ENCODE peak calls at places on chromosome 1, in eight cellular contexts. One of them, this sample, is unnamed.
A peak's percentile ranks its signal among the peaks of the same experiment; 100 is the strongest.

GRCh38 chr1:192983349-192983980 is 75.7 kb downstream of the UCHL5 start:
- DNase-seq in H9: no peak
- DNase-seq in SK-N-SH: no peak
- DNase-seq in fibroblast of lung: no peak
- DNase-seq in IMR-90: peak; percentile 6
- DNase-seq in GM23338: no peak
- DNase-seq in PC-3: peak; percentile 67
- DNase-seq in mesenchymal stem cell: no peak
- DNase-seq in this sample: no peak

GRCh38 chr1:145963218-145964019 is 956 bp downstream of the ANKRD34A start:
- DNase-seq in H9: no peak
- DNase-seq in SK-N-SH: no peak
- DNase-seq in fibroblast of lung: no peak
- DNase-seq in IMR-90: peak; percentile 85
- DNase-seq in GM23338: no peak
- DNase-seq in PC-3: peak; percentile 83
- DNase-seq in mesenchymal stem cell: peak; percentile 70
- DNase-seq in this sample: no peak

GRCh38 chr1:37031871-37032270 is 2.4 kb downstream of the GRIK3 start:
- DNase-seq in H9: no peak
- DNase-seq in SK-N-SH: no peak
- DNase-seq in fibroblast of lung: no peak
- DNase-seq in IMR-90: no peak
- DNase-seq in GM23338: no peak
- DNase-seq in PC-3: no peak
- DNase-seq in mesenchymal stem cell: no peak
- DNase-seq in this sample: no peak

GRCh38 chr1:186494832-186495271 is 33.9 kb upstream of the PDC start:
- DNase-seq in H9: no peak
- DNase-seq in SK-N-SH: no peak
- DNase-seq in fibroblast of lung: no peak
- DNase-seq in IMR-90: no peak
- DNase-seq in GM23338: no peak
- DNase-seq in PC-3: peak; percentile 64
- DNase-seq in mesenchymal stem cell: no peak
- DNase-seq in this sample: no peak

GRCh38 chr1:197486948-197487347 is 218.9 kb downstream of the CRB1 start:
- DNase-seq in H9: no peak
- DNase-seq in SK-N-SH: no peak
- DNase-seq in fibroblast of lung: peak; percentile 17
- DNase-seq in IMR-90: peak; percentile 18
- DNase-seq in GM23338: no peak
- DNase-seq in PC-3: no peak
- DNase-seq in mesenchymal stem cell: peak; percentile 34
- DNase-seq in this sample: no peak

GRCh38 chr1:147853391-147853790 is 49.2 kb upstream of the GJA8 start:
- DNase-seq in H9: no peak
- DNase-seq in SK-N-SH: no peak
- DNase-seq in fibroblast of lung: no peak
- DNase-seq in IMR-90: peak; percentile 11
- DNase-seq in GM23338: peak; percentile 38
- DNase-seq in PC-3: peak; percentile 22
- DNase-seq in mesenchymal stem cell: peak; percentile 42
- DNase-seq in this sample: no peak

GRCh38 chr1:204578867-204579664 is 62.9 kb downstream of the MDM4 start:
- DNase-seq in H9: no peak
- DNase-seq in SK-N-SH: no peak
- DNase-seq in fibroblast of lung: peak; percentile 13
- DNase-seq in IMR-90: no peak
- DNase-seq in GM23338: peak; percentile 59
- DNase-seq in PC-3: no peak
- DNase-seq in mesenchymal stem cell: peak; percentile 18
- DNase-seq in this sample: peak; percentile 61

GRCh38 chr1:150809651-150810050 is 1.6 kb upstream of the CTSK start:
- DNase-seq in H9: no peak
- DNase-seq in SK-N-SH: no peak
- DNase-seq in fibroblast of lung: peak; percentile 72
- DNase-seq in IMR-90: peak; percentile 83
- DNase-seq in GM23338: no peak
- DNase-seq in PC-3: peak; percentile 22
- DNase-seq in mesenchymal stem cell: peak; percentile 19
- DNase-seq in this sample: no peak

GRCh38 chr1:18927654-18928272 is 25.4 kb upstream of the ALDH4A1 start:
- DNase-seq in H9: no peak
- DNase-seq in SK-N-SH: no peak
- DNase-seq in fibroblast of lung: no peak
- DNase-seq in IMR-90: peak; percentile 63
- DNase-seq in GM23338: no peak
- DNase-seq in PC-3: peak; percentile 74
- DNase-seq in mesenchymal stem cell: no peak
- DNase-seq in this sample: no peak

GRCh38 chr1:27575861-27576331 is 28.0 kb downstream of the AHDC1 start:
- DNase-seq in H9: peak; percentile 85
- DNase-seq in SK-N-SH: peak; percentile 83
- DNase-seq in fibroblast of lung: peak; percentile 46
- DNase-seq in IMR-90: no peak
- DNase-seq in GM23338: peak; percentile 85
- DNase-seq in PC-3: peak; percentile 51
- DNase-seq in mesenchymal stem cell: peak; percentile 65
- DNase-seq in this sample: peak; percentile 83

GRCh38 chr1:32178380-32179192 is 889 bp upstream of the TXLNA start:
- DNase-seq in H9: no peak
- DNase-seq in SK-N-SH: no peak
- DNase-seq in fibroblast of lung: no peak
- DNase-seq in IMR-90: no peak
- DNase-seq in GM23338: no peak
- DNase-seq in PC-3: no peak
- DNase-seq in mesenchymal stem cell: peak; percentile 36
- DNase-seq in this sample: no peak

GRCh38 chr1:24042375-24042774 is 62.2 kb upstream of the SRSF10 start:
- DNase-seq in H9: no peak
- DNase-seq in SK-N-SH: no peak
- DNase-seq in fibroblast of lung: no peak
- DNase-seq in IMR-90: no peak
- DNase-seq in GM23338: no peak
- DNase-seq in PC-3: no peak
- DNase-seq in mesenchymal stem cell: no peak
- DNase-seq in this sample: no peak

GRCh38 chr1:27787895-27788294 is 14.9 kb downstream of the STX12 start:
- DNase-seq in H9: no peak
- DNase-seq in SK-N-SH: no peak
- DNase-seq in fibroblast of lung: peak; percentile 74
- DNase-seq in IMR-90: peak; percentile 68
- DNase-seq in GM23338: no peak
- DNase-seq in PC-3: no peak
- DNase-seq in mesenchymal stem cell: peak; percentile 67
- DNase-seq in this sample: no peak

GRCh38 chr1:218867941-218868656 is 305.6 kb upstream of the LYPLAL1 start:
- DNase-seq in H9: no peak
- DNase-seq in SK-N-SH: no peak
- DNase-seq in fibroblast of lung: no peak
- DNase-seq in IMR-90: no peak
- DNase-seq in GM23338: no peak
- DNase-seq in PC-3: no peak
- DNase-seq in mesenchymal stem cell: no peak
- DNase-seq in this sample: no peak

GRCh38 chr1:89279011-89279466 is 6.4 kb upstream of the GBP5 start:
- DNase-seq in H9: no peak
- DNase-seq in SK-N-SH: no peak
- DNase-seq in fibroblast of lung: no peak
- DNase-seq in IMR-90: no peak
- DNase-seq in GM23338: no peak
- DNase-seq in PC-3: no peak
- DNase-seq in mesenchymal stem cell: no peak
- DNase-seq in this sample: peak; percentile 8

GRCh38 chr1:35707253-35708178 is 11.2 kb downstream of the C1orf216 start:
- DNase-seq in H9: peak; percentile 80
- DNase-seq in SK-N-SH: peak; percentile 92
- DNase-seq in fibroblast of lung: no peak
- DNase-seq in IMR-90: no peak
- DNase-seq in GM23338: peak; percentile 87
- DNase-seq in PC-3: no peak
- DNase-seq in mesenchymal stem cell: peak; percentile 18
- DNase-seq in this sample: peak; percentile 96

GRCh38 chr1:12507631-12508030 is 110.4 kb downstream of the DHRS3 start:
- DNase-seq in H9: no peak
- DNase-seq in SK-N-SH: no peak
- DNase-seq in fibroblast of lung: no peak
- DNase-seq in IMR-90: no peak
- DNase-seq in GM23338: no peak
- DNase-seq in PC-3: no peak
- DNase-seq in mesenchymal stem cell: no peak
- DNase-seq in this sample: no peak

GRCh38 chr1:89599332-89599630 is 33.6 kb upstream of the LRRC8C start:
- DNase-seq in H9: no peak
- DNase-seq in SK-N-SH: no peak
- DNase-seq in fibroblast of lung: no peak
- DNase-seq in IMR-90: no peak
- DNase-seq in GM23338: no peak
- DNase-seq in PC-3: no peak
- DNase-seq in mesenchymal stem cell: no peak
- DNase-seq in this sample: no peak

GRCh38 chr1:34762474-34763141 is 3.1 kb downstream of the GJB4 start:
- DNase-seq in H9: no peak
- DNase-seq in SK-N-SH: no peak
- DNase-seq in fibroblast of lung: no peak
- DNase-seq in IMR-90: no peak
- DNase-seq in GM23338: no peak
- DNase-seq in PC-3: peak; percentile 57
- DNase-seq in mesenchymal stem cell: no peak
- DNase-seq in this sample: no peak

GRCh38 chr1:7586031-7586941 is 184.8 kb upstream of the VAMP3 start:
- DNase-seq in H9: no peak
- DNase-seq in SK-N-SH: peak; percentile 61
- DNase-seq in fibroblast of lung: no peak
- DNase-seq in IMR-90: no peak
- DNase-seq in GM23338: no peak
- DNase-seq in PC-3: no peak
- DNase-seq in mesenchymal stem cell: no peak
- DNase-seq in this sample: no peak

GRCh38 chr1:81873946-81874345 is 73.2 kb downstream of the ADGRL2 start:
- DNase-seq in H9: no peak
- DNase-seq in SK-N-SH: no peak
- DNase-seq in fibroblast of lung: no peak
- DNase-seq in IMR-90: no peak
- DNase-seq in GM23338: no peak
- DNase-seq in PC-3: no peak
- DNase-seq in mesenchymal stem cell: no peak
- DNase-seq in this sample: no peak

GRCh38 chr1:9191216-9191615 is 43.4 kb upstream of the H6PD start:
- DNase-seq in H9: no peak
- DNase-seq in SK-N-SH: no peak
- DNase-seq in fibroblast of lung: no peak
- DNase-seq in IMR-90: no peak
- DNase-seq in GM23338: no peak
- DNase-seq in PC-3: no peak
- DNase-seq in mesenchymal stem cell: no peak
- DNase-seq in this sample: no peak

GRCh38 chr1:3072948-3073519 is 4.0 kb downstream of the PRDM16 start:
- DNase-seq in H9: no peak
- DNase-seq in SK-N-SH: no peak
- DNase-seq in fibroblast of lung: no peak
- DNase-seq in IMR-90: no peak
- DNase-seq in GM23338: no peak
- DNase-seq in PC-3: no peak
- DNase-seq in mesenchymal stem cell: no peak
- DNase-seq in this sample: no peak

GRCh38 chr1:225919906-225920305 is 4.1 kb downstream of the PYCR2 start:
- DNase-seq in H9: no peak
- DNase-seq in SK-N-SH: peak; percentile 91
- DNase-seq in fibroblast of lung: peak; percentile 86
- DNase-seq in IMR-90: peak; percentile 77
- DNase-seq in GM23338: no peak
- DNase-seq in PC-3: peak; percentile 93
- DNase-seq in mesenchymal stem cell: peak; percentile 61
- DNase-seq in this sample: no peak

GRCh38 chr1:221430133-221430960 is 311.5 kb downstream of the DUSP10 start:
- DNase-seq in H9: no peak
- DNase-seq in SK-N-SH: no peak
- DNase-seq in fibroblast of lung: peak; percentile 32
- DNase-seq in IMR-90: peak; percentile 44
- DNase-seq in GM23338: peak; percentile 39
- DNase-seq in PC-3: no peak
- DNase-seq in mesenchymal stem cell: peak; percentile 46
- DNase-seq in this sample: no peak

GRCh38 chr1:100320311-100321097 is 31.8 kb upstream of the CDC14A start:
- DNase-seq in H9: no peak
- DNase-seq in SK-N-SH: no peak
- DNase-seq in fibroblast of lung: no peak
- DNase-seq in IMR-90: no peak
- DNase-seq in GM23338: no peak
- DNase-seq in PC-3: no peak
- DNase-seq in mesenchymal stem cell: no peak
- DNase-seq in this sample: no peak
- H2AFZ ChIP-seq in H9: no peak overlapping the region
- H2AFZ ChIP-seq in SK-N-SH: no peak overlapping the region
- H2AFZ ChIP-seq in fibroblast of lung: no peak overlapping the region
- H2AFZ ChIP-seq in IMR-90: no peak overlapping the region
- H2AFZ ChIP-seq in GM23338: no peak overlapping the region
- H2AFZ ChIP-seq in PC-3: no peak overlapping the region
- H2AFZ ChIP-seq in mesenchymal stem cell: no peak overlapping the region
- H2AFZ ChIP-seq in this sample: no peak overlapping the region

GRCh38 chr1:230112782-230113181 is 45.7 kb downstream of the GALNT2 start:
- DNase-seq in H9: no peak
- DNase-seq in SK-N-SH: no peak
- DNase-seq in fibroblast of lung: no peak
- DNase-seq in IMR-90: no peak
- DNase-seq in GM23338: no peak
- DNase-seq in PC-3: no peak
- DNase-seq in mesenchymal stem cell: no peak
- DNase-seq in this sample: no peak
- H3K4me1 ChIP-seq in H9: peaks cover 15% of the 10 kb centered on the region
- H3K4me1 ChIP-seq in SK-N-SH: peaks cover 22% of the 10 kb centered on the region
- H3K4me1 ChIP-seq in fibroblast of lung: peaks cover 26% of the 10 kb centered on the region
- H3K4me1 ChIP-seq in IMR-90: peaks cover 27% of the 10 kb centered on the region
- H3K4me1 ChIP-seq in GM23338: peaks cover 41% of the 10 kb centered on the region
- H3K4me1 ChIP-seq in PC-3: peaks cover 32% of the 10 kb centered on the region
- H3K4me1 ChIP-seq in mesenchymal stem cell: peaks cover 38% of the 10 kb centered on the region
- H3K4me1 ChIP-seq in this sample: peaks cover 40% of the 10 kb centered on the region

DNA sequence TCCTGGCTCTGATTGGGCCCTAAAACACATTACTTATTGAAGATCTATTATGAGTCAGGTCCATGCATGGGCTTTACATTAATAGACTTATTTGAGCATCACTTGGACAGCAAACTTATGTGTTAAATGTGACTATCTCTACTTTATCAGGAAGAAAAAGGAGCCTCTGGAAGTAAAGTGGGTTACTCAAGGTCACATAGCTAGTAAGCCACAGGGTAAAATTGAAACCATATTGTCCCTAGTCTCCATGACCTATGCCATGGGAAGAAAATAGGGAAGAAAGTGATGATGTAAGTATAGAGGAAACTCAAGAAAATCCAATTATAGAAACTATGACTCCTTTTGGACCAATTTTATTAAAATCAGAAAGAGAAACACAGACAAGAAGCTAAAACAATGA is 555.3 kb downstream of the NUF2 start:
- DNase-seq in H9: no peak
- DNase-seq in SK-N-SH: no peak
- DNase-seq in fibroblast of lung: peak; percentile 8
- DNase-seq in IMR-90: no peak
- DNase-seq in GM23338: no peak
- DNase-seq in PC-3: no peak
- DNase-seq in mesenchymal stem cell: peak; percentile 9
- DNase-seq in this sample: no peak
- H2AFZ ChIP-seq in H9: no peak overlapping the region
- H2AFZ ChIP-seq in SK-N-SH: no peak overlapping the region
- H2AFZ ChIP-seq in fibroblast of lung: no peak overlapping the region
- H2AFZ ChIP-seq in IMR-90: no peak overlapping the region
- H2AFZ ChIP-seq in GM23338: no peak overlapping the region
- H2AFZ ChIP-seq in PC-3: no peak overlapping the region
- H2AFZ ChIP-seq in mesenchymal stem cell: no peak overlapping the region
- H2AFZ ChIP-seq in this sample: no peak overlapping the region

GRCh38 chr1:46487818-46488218 is 1.8 kb upstream of the DMBX1 start:
- DNase-seq in H9: peak; percentile 76
- DNase-seq in SK-N-SH: no peak
- DNase-seq in fibroblast of lung: no peak
- DNase-seq in IMR-90: no peak
- DNase-seq in GM23338: peak; percentile 83
- DNase-seq in PC-3: no peak
- DNase-seq in mesenchymal stem cell: no peak
- DNase-seq in this sample: peak; percentile 90
- H3K4me1 ChIP-seq in H9: peaks cover 2% of the 10 kb centered on the region
- H3K4me1 ChIP-seq in SK-N-SH: no peaks in the 10 kb centered on the region
- H3K4me1 ChIP-seq in fibroblast of lung: no peaks in the 10 kb centered on the region
- H3K4me1 ChIP-seq in IMR-90: no peaks in the 10 kb centered on the region
- H3K4me1 ChIP-seq in GM23338: peaks cover 52% of the 10 kb centered on the region
- H3K4me1 ChIP-seq in PC-3: peaks cover 4% of the 10 kb centered on the region
- H3K4me1 ChIP-seq in mesenchymal stem cell: peaks cover 17% of the 10 kb centered on the region
- H3K4me1 ChIP-seq in this sample: peaks cover 51% of the 10 kb centered on the region